ENCODE peak calls at places on chromosomes 7 and 10, in seven cellular contexts. K is A673; R is heart left ventricle; J is fibroblast of lung; A is uterus; T is left ventricle myocardium inferior; M is CD4-positive, alpha-beta T cell. G is an unnamed sample.

GRCh38 chr7:117764031-117764430 is 109.2 kb downstream of the CTTNBP2 start:
- DNase-seq in K (no peak), R (no peak), J (no peak), A (no peak), T (no peak), M (no peak), G (no peak)

GRCh38 chr7:147245274-147245673 is 1128.7 kb downstream of the CNTNAP2 start:
- DNase-seq in K (peak), R (peak), J (peak), A (peak), T (no peak), M (no peak), G (peak)

GRCh38 chr7:155814569-155815276 is 2.5 kb upstream of the SHH start:
- DNase-seq in K (no peak), R (no peak), J (no peak), A (no peak), T (no peak), M (no peak), G (no peak)

GRCh38 chr10:121927841-121928527 is at the start of gene ATE1:
- DNase-seq in K (peak), R (peak), J (peak), A (peak), T (peak), M (peak), G (peak)

GRCh38 chr7:79736418-79736817 is 283.0 kb upstream of the MAGI2 start:
- DNase-seq in K (no peak), R (no peak), J (no peak), A (no peak), T (no peak), M (no peak), G (no peak)

GRCh38 chr7:28956608-28957063 is 1.5 kb downstream of the TRIL start:
- DNase-seq in K (peak), R (peak), J (peak), A (peak), T (peak), M (no peak), G (peak)

GRCh38 chr10:35574924-35575352 is 30.2 kb upstream of the GJD4 start:
- DNase-seq in K (no peak), R (no peak), J (peak), A (no peak), T (no peak), M (no peak), G (no peak)

GRCh38 chr7:98617051-98617959 is at the start of gene NPTX2:
- DNase-seq in K (peak), R (peak), J (no peak), A (no peak), T (peak), M (no peak), G (peak)

GRCh38 chr10:15718495-15719061 is 1.1 kb downstream of the ITGA8 start:
- DNase-seq in K (no peak), R (no peak), J (no peak), A (no peak), T (no peak), M (no peak), G (no peak)

GRCh38 chr7:148121426-148121825 is 469.1 kb upstream of the C7orf33 start:
- DNase-seq in K (no peak), R (no peak), J (no peak), A (no peak), T (no peak), M (no peak), G (no peak)

GRCh38 chr10:76942556-76943416 is 694.8 kb downstream of the KCNMA1 start:
- DNase-seq in K (no peak), R (no peak), J (no peak), A (no peak), T (no peak), M (no peak), G (no peak)

GRCh38 chr10:17984056-17984455 is 32.3 kb downstream of the SLC39A12 start:
- DNase-seq in K (no peak), R (no peak), J (peak), A (no peak), T (no peak), M (no peak), G (no peak)

GRCh38 chr7:23662124-23662982 is 17.6 kb upstream of the FAM221A start:
- DNase-seq in K (no peak), R (no peak), J (no peak), A (no peak), T (no peak), M (no peak), G (no peak)

GRCh38 chr10:46026106-46026505 is 4.3 kb downstream of the NCOA4 start:
- DNase-seq in K (no peak), R (no peak), J (no peak), A (no peak), T (no peak), M (no peak), G (no peak)

GRCh38 chr10:121459765-121460453 is 138.3 kb downstream of the FGFR2 start:
- DNase-seq in K (peak), R (no peak), J (no peak), A (peak), T (no peak), M (no peak), G (no peak)

GRCh38 chr7:86814980-86815379 is 171.3 kb downstream of the GRM3 start:
- DNase-seq in K (peak), R (no peak), J (no peak), A (no peak), T (no peak), M (no peak), G (no peak)

GRCh38 chr7:14020339-14020900 is 31.0 kb upstream of the ETV1 start:
- DNase-seq in K (no peak), R (no peak), J (peak), A (no peak), T (no peak), M (no peak), G (no peak)

GRCh38 chr10:129954916-129955315 is 9.2 kb downstream of the EBF3 start:
- DNase-seq in K (no peak), R (no peak), J (no peak), A (no peak), T (no peak), M (no peak), G (no peak)

GRCh38 chr7:98372993-98373392 is 27.9 kb downstream of the BAIAP2L1 start:
- DNase-seq in K (no peak), R (no peak), J (peak), A (no peak), T (no peak), M (no peak), G (no peak)

GRCh38 chr7:55570939-55571338 is 1.4 kb downstream of the VOPP1 start:
- DNase-seq in K (peak), R (no peak), J (peak), A (no peak), T (no peak), M (no peak), G (no peak)
- TF ChIP-seq CTCF in K (no peak), R (no peak), J (no peak), A (no peak), T (no peak), M (no peak), G (no peak)

DNA sequence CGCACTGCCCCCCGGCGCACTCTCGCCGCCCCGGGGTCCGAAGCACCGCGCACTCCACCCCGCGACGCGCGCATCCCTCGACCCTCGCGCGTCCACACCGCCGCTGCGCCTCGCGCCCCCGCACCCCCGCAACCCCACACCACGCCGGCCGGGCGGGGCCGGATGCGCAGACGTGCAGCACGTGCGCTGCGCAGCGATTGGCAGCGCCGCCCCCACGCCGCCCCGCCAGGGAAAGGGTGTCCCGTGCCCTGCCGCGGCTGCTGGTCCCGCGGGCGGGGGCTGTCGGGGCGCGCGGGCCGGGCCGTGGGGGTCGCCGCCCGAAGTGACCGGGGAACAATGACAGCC is 53.7 kb upstream of the KDM7A start:
- DNase-seq in K (no peak), R (peak), J (no peak), A (no peak), T (peak), M (peak), G (peak)
- H3K27ac ChIP-seq in K (no peak), R (no peak), J (no peak), A (no peak), T (peak), M (peak), G (peak)

DNA sequence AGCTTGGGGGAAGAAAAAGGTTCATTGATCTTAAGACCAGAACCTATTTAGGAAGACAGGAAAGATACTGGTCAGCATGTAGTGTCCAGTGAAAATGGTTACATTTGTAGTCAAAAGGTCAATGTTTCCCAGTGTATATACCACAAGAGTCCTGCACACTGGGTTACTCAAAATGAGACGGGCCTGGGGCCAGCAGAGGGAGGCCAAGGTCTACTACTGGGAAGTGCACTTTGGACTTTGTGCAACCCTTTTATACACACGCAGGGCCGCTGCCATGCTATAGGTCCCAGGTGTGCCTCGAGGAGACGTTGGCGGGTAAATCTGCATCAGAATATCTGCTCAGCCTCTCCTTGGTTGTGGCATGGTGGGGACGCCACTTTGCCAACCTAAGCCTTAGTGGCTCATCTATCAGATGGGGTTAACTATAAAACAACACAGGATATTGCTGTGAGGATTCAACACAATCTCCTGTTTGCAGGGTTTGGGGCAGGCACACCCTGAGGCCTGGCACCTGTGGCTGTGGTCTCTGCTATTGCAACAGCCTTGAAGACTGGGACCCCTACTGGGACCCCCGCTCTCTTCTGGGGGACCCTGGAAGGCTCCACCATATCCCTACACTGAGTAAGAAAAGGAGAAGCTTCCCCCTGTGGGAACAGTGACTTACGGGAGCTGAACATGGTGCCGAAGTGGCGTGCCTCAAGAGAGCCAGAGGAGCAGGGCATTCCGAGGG is 19.7 kb downstream of the CLRN3 start:
- DNase-seq in K (no peak), R (no peak), J (peak), A (no peak), T (no peak), M (no peak), G (no peak)
- TF ChIP-seq CTCF in K (no peak), R (peak), J (no peak), A (no peak), T (peak), M (no peak), G (no peak)

DNA sequence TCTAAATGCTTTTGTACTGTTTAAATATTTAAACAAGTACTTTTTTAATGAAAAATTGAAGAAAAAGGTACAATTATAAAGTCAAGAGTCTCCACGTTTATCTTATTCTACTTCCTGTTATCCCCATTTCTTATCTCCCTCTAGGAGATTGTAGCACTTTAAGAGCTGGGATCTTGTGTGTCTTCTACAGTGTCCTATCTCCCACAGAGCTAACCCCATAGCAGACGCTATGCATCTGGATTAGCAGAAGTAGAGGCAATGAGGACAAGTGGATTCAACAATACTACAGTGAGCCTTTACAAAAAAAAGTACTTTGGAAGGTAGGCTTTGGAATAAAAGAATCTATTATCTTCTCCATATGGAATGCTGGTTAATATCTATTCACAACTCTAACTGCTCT is 42.8 kb downstream of the IDE start:
- DNase-seq in K (no peak), R (no peak), J (no peak), A (no peak), T (no peak), M (no peak), G (no peak)
- H3K27ac ChIP-seq in K (no peak), R (no peak), J (no peak), A (no peak), T (no peak), M (no peak), G (no peak)

GRCh38 chr10:29409241-29410051 is 120.6 kb downstream of the LYZL1 start:
- DNase-seq in K (peak), R (peak), J (peak), A (peak), T (peak), M (peak), G (peak)
- TF ChIP-seq CTCF in K (no peak), R (no peak), J (no peak), A (no peak), T (no peak), M (no peak), G (peak)

GRCh38 chr7:27182861-27183681 is 2.0 kb downstream of the HOXA11 start:
- DNase-seq in K (no peak), R (no peak), J (no peak), A (peak), T (no peak), M (no peak), G (no peak)
- H3K27ac ChIP-seq in K (no peak), R (no peak), J (no peak), A (peak), T (no peak), M (no peak), G (no peak)

GRCh38 chr7:35593896-35594295 is 101.0 kb downstream of the HERPUD2 start:
- DNase-seq in K (peak), R (no peak), J (no peak), A (no peak), T (no peak), M (no peak), G (no peak)
- TF ChIP-seq CTCF in K (peak), R (no peak), J (peak), A (no peak), T (no peak), M (no peak), G (no peak)

DNA sequence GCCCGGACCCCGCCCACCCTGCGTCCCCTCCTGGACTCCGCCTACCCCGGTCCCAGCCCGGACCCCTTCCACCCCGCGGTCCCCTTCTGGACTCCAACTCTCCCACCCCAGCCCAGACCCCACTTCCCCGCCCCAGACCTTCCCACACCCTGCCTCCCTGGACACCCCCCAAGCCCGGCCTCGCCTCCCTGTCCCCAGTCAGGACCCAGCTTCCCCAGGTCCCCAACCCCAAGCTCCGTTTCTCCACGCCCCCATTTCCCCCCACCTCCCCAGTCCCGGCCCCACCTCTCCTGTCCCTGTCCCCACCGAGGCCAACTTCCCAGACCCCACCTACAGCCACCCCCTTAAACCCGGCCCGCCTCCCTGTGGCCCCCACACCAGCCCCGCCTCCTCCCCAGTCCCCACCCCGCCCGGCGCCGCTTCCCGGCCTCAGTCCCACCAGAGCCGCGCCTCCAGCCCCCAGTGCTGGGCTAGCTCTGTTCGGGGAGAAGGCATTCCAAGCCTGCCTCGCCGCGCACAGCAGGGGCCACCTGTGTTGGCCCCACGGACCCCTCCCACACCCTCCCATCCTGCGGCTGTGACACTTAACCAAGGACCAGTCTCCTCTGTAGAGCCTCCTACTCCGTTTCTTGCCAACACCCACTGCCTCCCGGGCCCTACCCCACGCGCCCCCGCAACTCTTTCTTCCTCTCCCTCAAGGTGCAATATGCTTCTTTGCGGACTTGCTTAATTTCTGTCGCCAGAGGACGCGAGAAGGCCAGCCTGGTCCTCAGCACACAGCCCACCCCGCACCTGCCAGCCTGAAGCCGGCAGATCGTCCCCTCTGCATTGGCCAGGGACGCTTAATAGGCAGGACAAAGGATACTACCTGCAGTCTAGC is 736 bp upstream of the ITIH5 start:
- DNase-seq in K (no peak), R (peak), J (no peak), A (peak), T (peak), M (no peak), G (peak)
- H3K27ac ChIP-seq in K (no peak), R (peak), J (no peak), A (peak), T (peak), M (no peak), G (no peak)

GRCh38 chr7:2760098-2760889 is 72.3 kb downstream of the AMZ1 start:
- DNase-seq in K (peak), R (peak), J (peak), A (peak), T (peak), M (no peak), G (peak)
- TF ChIP-seq CTCF in K (peak), R (peak), J (peak), A (peak), T (peak), M (no peak), G (peak)

DNA sequence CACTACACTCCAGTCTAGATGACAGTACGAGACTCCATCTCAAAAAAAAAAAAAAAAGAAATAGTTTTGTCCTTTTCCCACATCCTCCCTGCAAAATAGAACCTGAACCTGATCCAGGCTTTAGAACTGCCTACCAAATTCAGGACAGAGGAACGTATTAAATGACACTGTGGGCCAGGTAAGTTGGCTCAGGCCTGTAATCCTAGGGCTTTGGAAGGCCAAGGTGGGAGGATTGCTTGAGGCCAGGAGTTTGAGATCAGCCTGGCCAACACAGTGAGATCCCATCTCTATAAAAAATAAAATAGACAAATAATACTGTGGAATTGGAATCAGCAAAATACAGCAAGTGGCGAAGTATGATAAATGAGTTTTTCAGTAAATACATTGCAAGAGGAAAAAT is 10.0 kb upstream of the BNIP3 start:
- DNase-seq in K (no peak), R (no peak), J (no peak), A (no peak), T (no peak), M (no peak), G (no peak)
- H3K27ac ChIP-seq in K (no peak), R (no peak), J (no peak), A (no peak), T (no peak), M (no peak), G (no peak)

G was measured in heart right ventricle.